ENCODE peak calls at places on chromosomes 12 and 14, in five cellular contexts. One of them, this sample, is unnamed.

GRCh38 chr14:91511014-91511466 is 930 bp upstream of the PPP4R3A start:
- DNase-seq in mesendoderm: peak; percentile 55
- DNase-seq in gastrocnemius medialis: no peak
- DNase-seq in astrocyte of the cerebellum: no peak
- DNase-seq in GM23338: peak; percentile 43
- DNase-seq in this sample: peak; percentile 31

GRCh38 chr12:102896067-102896466 is 21.0 kb downstream of the PAH start:
- DNase-seq in mesendoderm: peak; percentile 30
- DNase-seq in gastrocnemius medialis: no peak
- DNase-seq in astrocyte of the cerebellum: no peak
- DNase-seq in GM23338: peak; percentile 39
- DNase-seq in this sample: no peak

GRCh38 chr14:70780396-70781075 is 28.8 kb downstream of the MAP3K9 start:
- DNase-seq in mesendoderm: no peak
- DNase-seq in gastrocnemius medialis: no peak
- DNase-seq in astrocyte of the cerebellum: no peak
- DNase-seq in GM23338: no peak
- DNase-seq in this sample: no peak

GRCh38 chr12:100484891-100485511 is 11.3 kb downstream of the NR1H4 start:
- DNase-seq in mesendoderm: no peak
- DNase-seq in gastrocnemius medialis: no peak
- DNase-seq in astrocyte of the cerebellum: no peak
- DNase-seq in GM23338: no peak
- DNase-seq in this sample: peak; percentile 42

GRCh38 chr14:83757896-83758295 is 1772.0 kb upstream of the FLRT2 start:
- DNase-seq in mesendoderm: no peak
- DNase-seq in gastrocnemius medialis: no peak
- DNase-seq in astrocyte of the cerebellum: no peak
- DNase-seq in GM23338: no peak
- DNase-seq in this sample: peak; percentile 84

GRCh38 chr12:8914716-8915526 is 612 bp downstream of the PHC1 start:
- DNase-seq in mesendoderm: peak; percentile 89
- DNase-seq in gastrocnemius medialis: peak; percentile 5
- DNase-seq in astrocyte of the cerebellum: no peak
- DNase-seq in GM23338: peak; percentile 78
- DNase-seq in this sample: peak; percentile 72

GRCh38 chr12:21300632-21301031 is 34.1 kb downstream of the SLCO1A2 start:
- DNase-seq in mesendoderm: no peak
- DNase-seq in gastrocnemius medialis: no peak
- DNase-seq in astrocyte of the cerebellum: no peak
- DNase-seq in GM23338: no peak
- DNase-seq in this sample: no peak

GRCh38 chr12:92089559-92089958 is 56.1 kb downstream of the BTG1 start:
- DNase-seq in mesendoderm: no peak
- DNase-seq in gastrocnemius medialis: no peak
- DNase-seq in astrocyte of the cerebellum: no peak
- DNase-seq in GM23338: no peak
- DNase-seq in this sample: peak; percentile 47

GRCh38 chr12:132454154-132454948 is 35.6 kb upstream of the FBRSL1 start:
- DNase-seq in mesendoderm: no peak
- DNase-seq in gastrocnemius medialis: no peak
- DNase-seq in astrocyte of the cerebellum: no peak
- DNase-seq in GM23338: no peak
- DNase-seq in this sample: no peak

GRCh38 chr12:32230607-32230982 is 123.9 kb downstream of the BICD1 start:
- DNase-seq in mesendoderm: peak; percentile 29
- DNase-seq in gastrocnemius medialis: no peak
- DNase-seq in astrocyte of the cerebellum: no peak
- DNase-seq in GM23338: peak; percentile 32
- DNase-seq in this sample: no peak

GRCh38 chr12:1738480-1738879 is 47.6 kb downstream of the ADIPOR2 start:
- DNase-seq in mesendoderm: no peak
- DNase-seq in gastrocnemius medialis: no peak
- DNase-seq in astrocyte of the cerebellum: no peak
- DNase-seq in GM23338: no peak
- DNase-seq in this sample: no peak

GRCh38 chr14:88281447-88281846 is 41.6 kb downstream of the KCNK10 start:
- DNase-seq in mesendoderm: no peak
- DNase-seq in gastrocnemius medialis: no peak
- DNase-seq in astrocyte of the cerebellum: no peak
- DNase-seq in GM23338: no peak
- DNase-seq in this sample: no peak

GRCh38 chr14:36529062-36529461 is 9.0 kb upstream of the NKX2-1 start:
- DNase-seq in mesendoderm: no peak
- DNase-seq in gastrocnemius medialis: no peak
- DNase-seq in astrocyte of the cerebellum: no peak
- DNase-seq in GM23338: no peak
- DNase-seq in this sample: no peak

GRCh38 chr14:22554706-22555572 is 34.1 kb downstream of the DAD1 start:
- DNase-seq in mesendoderm: no peak
- DNase-seq in gastrocnemius medialis: no peak
- DNase-seq in astrocyte of the cerebellum: no peak
- DNase-seq in GM23338: no peak
- DNase-seq in this sample: no peak

GRCh38 chr12:47975036-47975620 is 11.7 kb downstream of the TMEM106C start:
- DNase-seq in mesendoderm: no peak
- DNase-seq in gastrocnemius medialis: no peak
- DNase-seq in astrocyte of the cerebellum: no peak
- DNase-seq in GM23338: no peak
- DNase-seq in this sample: no peak

GRCh38 chr14:59283380-59283779 is 94.9 kb downstream of the DAAM1 start:
- DNase-seq in mesendoderm: no peak
- DNase-seq in gastrocnemius medialis: no peak
- DNase-seq in astrocyte of the cerebellum: no peak
- DNase-seq in GM23338: no peak
- DNase-seq in this sample: peak; percentile 63

GRCh38 chr14:45526715-45527549 is 273.9 kb upstream of the MIS18BP1 start:
- DNase-seq in mesendoderm: peak; percentile 86
- DNase-seq in gastrocnemius medialis: peak; percentile 4
- DNase-seq in astrocyte of the cerebellum: no peak
- DNase-seq in GM23338: peak; percentile 85
- DNase-seq in this sample: peak; percentile 5

GRCh38 chr12:6703631-6704030 is 3.0 kb upstream of the PIANP start:
- DNase-seq in mesendoderm: peak; percentile 84
- DNase-seq in gastrocnemius medialis: no peak
- DNase-seq in astrocyte of the cerebellum: no peak
- DNase-seq in GM23338: peak; percentile 69
- DNase-seq in this sample: peak; percentile 42

GRCh38 chr12:47326190-47326589 is 246.4 kb upstream of the AMIGO2 start:
- DNase-seq in mesendoderm: no peak
- DNase-seq in gastrocnemius medialis: no peak
- DNase-seq in astrocyte of the cerebellum: no peak
- DNase-seq in GM23338: no peak
- DNase-seq in this sample: no peak

GRCh38 chr12:115135800-115136211 is 451.8 kb upstream of the TBX3 start:
- DNase-seq in mesendoderm: no peak
- DNase-seq in gastrocnemius medialis: no peak
- DNase-seq in astrocyte of the cerebellum: no peak
- DNase-seq in GM23338: no peak
- DNase-seq in this sample: peak; percentile 75

GRCh38 chr12:25322918-25323773 is 72.4 kb upstream of the KRAS start:
- DNase-seq in mesendoderm: no peak
- DNase-seq in gastrocnemius medialis: no peak
- DNase-seq in astrocyte of the cerebellum: peak; percentile 55
- DNase-seq in GM23338: no peak
- DNase-seq in this sample: peak; percentile 61

GRCh38 chr14:100015251-100015655 is 50.0 kb upstream of the EVL start:
- DNase-seq in mesendoderm: peak; percentile 47
- DNase-seq in gastrocnemius medialis: no peak
- DNase-seq in astrocyte of the cerebellum: no peak
- DNase-seq in GM23338: peak; percentile 18
- DNase-seq in this sample: peak; percentile 56

GRCh38 chr14:91349481-91350074 is 68.0 kb downstream of the CCDC88C start:
- DNase-seq in mesendoderm: no peak
- DNase-seq in gastrocnemius medialis: no peak
- DNase-seq in astrocyte of the cerebellum: no peak
- DNase-seq in GM23338: no peak
- DNase-seq in this sample: no peak

GRCh38 chr12:85575115-85576096 is 260.8 kb downstream of the RASSF9 start:
- DNase-seq in mesendoderm: peak; percentile 88
- DNase-seq in gastrocnemius medialis: peak; percentile 2
- DNase-seq in astrocyte of the cerebellum: peak; percentile 59
- DNase-seq in GM23338: peak; percentile 71
- DNase-seq in this sample: peak; percentile 86

GRCh38 chr12:31570880-31571279 is 20.1 kb downstream of the DENND5B start:
- DNase-seq in mesendoderm: peak; percentile 88
- DNase-seq in gastrocnemius medialis: no peak
- DNase-seq in astrocyte of the cerebellum: no peak
- DNase-seq in GM23338: peak; percentile 85
- DNase-seq in this sample: peak; percentile 49

GRCh38 chr12:30822385-30823139 is 67.8 kb upstream of the CAPRIN2 start:
- DNase-seq in mesendoderm: peak; percentile 76
- DNase-seq in gastrocnemius medialis: no peak
- DNase-seq in astrocyte of the cerebellum: no peak
- DNase-seq in GM23338: peak; percentile 72
- DNase-seq in this sample: peak; percentile 55

GRCh38 chr12:14213542-14213941 is 151.9 kb upstream of the ATF7IP start:
- DNase-seq in mesendoderm: peak; percentile 66
- DNase-seq in gastrocnemius medialis: no peak
- DNase-seq in astrocyte of the cerebellum: no peak
- DNase-seq in GM23338: no peak
- DNase-seq in this sample: no peak

GRCh38 chr12:9405861-9406563 is 197.8 kb upstream of the PZP start:
- DNase-seq in mesendoderm: peak; percentile 14
- DNase-seq in gastrocnemius medialis: no peak
- DNase-seq in astrocyte of the cerebellum: no peak
- DNase-seq in GM23338: peak; percentile 56
- DNase-seq in this sample: no peak

GRCh38 chr12:104671407-104672095 is 214.8 kb downstream of the CHST11 start:
- DNase-seq in mesendoderm: peak; percentile 87
- DNase-seq in gastrocnemius medialis: peak; percentile 54
- DNase-seq in astrocyte of the cerebellum: peak; percentile 36
- DNase-seq in GM23338: no peak
- DNase-seq in this sample: peak; percentile 81

GRCh38 chr12:104669057-104669770 is 212.5 kb downstream of the CHST11 start:
- DNase-seq in mesendoderm: peak; percentile 40
- DNase-seq in gastrocnemius medialis: no peak
- DNase-seq in astrocyte of the cerebellum: no peak
- DNase-seq in GM23338: peak; percentile 40
- DNase-seq in this sample: no peak

GRCh38 chr12:104670439-104671406 is 214.0 kb downstream of the CHST11 start:
- DNase-seq in mesendoderm: no peak
- DNase-seq in gastrocnemius medialis: no peak
- DNase-seq in astrocyte of the cerebellum: no peak
- DNase-seq in GM23338: no peak
- DNase-seq in this sample: no peak

GRCh38 chr12:104668274-104668718 is 211.5 kb downstream of the CHST11 start:
- DNase-seq in mesendoderm: peak; percentile 48
- DNase-seq in gastrocnemius medialis: no peak
- DNase-seq in astrocyte of the cerebellum: no peak
- DNase-seq in GM23338: no peak
- DNase-seq in this sample: peak; percentile 85

GRCh38 chr12:104669851-104670337 is 213.1 kb downstream of the CHST11 start:
- DNase-seq in mesendoderm: no peak
- DNase-seq in gastrocnemius medialis: no peak
- DNase-seq in astrocyte of the cerebellum: peak; percentile 39
- DNase-seq in GM23338: no peak
- DNase-seq in this sample: peak; percentile 43
- H3K4me3 ChIP-seq in mesendoderm: no peak overlapping the region
- H3K4me3 ChIP-seq in gastrocnemius medialis: no peak overlapping the region
- H3K4me3 ChIP-seq in astrocyte of the cerebellum: no peak overlapping the region
- H3K4me3 ChIP-seq in GM23338: no peak overlapping the region
- H3K4me3 ChIP-seq in this sample: no peak overlapping the region

DNA sequence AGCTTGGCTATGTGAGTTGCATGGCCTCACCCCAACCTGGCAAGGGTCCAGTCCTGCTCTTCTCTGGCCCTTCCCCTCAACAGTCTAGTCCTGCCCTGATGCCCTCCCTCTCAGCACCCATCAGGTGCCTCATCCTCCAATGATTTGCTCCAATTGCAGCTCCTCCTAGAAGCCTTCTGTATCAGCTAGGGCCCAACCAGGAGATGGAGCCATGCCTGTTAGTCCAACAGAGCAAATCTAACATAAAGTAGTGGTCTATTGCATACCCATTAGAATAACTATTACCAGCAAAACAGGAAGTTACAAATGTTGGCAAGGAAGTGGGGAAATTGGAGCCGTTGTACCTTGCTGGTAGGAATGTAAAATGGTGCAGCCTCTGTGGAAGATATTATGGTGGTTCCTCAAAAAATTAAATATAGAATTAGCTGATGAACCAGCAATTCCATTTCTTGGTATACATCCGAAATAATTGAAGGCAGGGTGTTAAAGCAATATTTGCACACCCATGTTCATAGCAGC is 163.5 kb downstream of the VRK1 start:
- DNase-seq in mesendoderm: no peak
- DNase-seq in gastrocnemius medialis: no peak
- DNase-seq in astrocyte of the cerebellum: no peak
- DNase-seq in GM23338: no peak
- DNase-seq in this sample: no peak
- H3K4me3 ChIP-seq in mesendoderm: no peak overlapping the region
- H3K4me3 ChIP-seq in gastrocnemius medialis: no peak overlapping the region
- H3K4me3 ChIP-seq in astrocyte of the cerebellum: no peak overlapping the region
- H3K4me3 ChIP-seq in GM23338: no peak overlapping the region
- H3K4me3 ChIP-seq in this sample: no peak overlapping the region

DNA sequence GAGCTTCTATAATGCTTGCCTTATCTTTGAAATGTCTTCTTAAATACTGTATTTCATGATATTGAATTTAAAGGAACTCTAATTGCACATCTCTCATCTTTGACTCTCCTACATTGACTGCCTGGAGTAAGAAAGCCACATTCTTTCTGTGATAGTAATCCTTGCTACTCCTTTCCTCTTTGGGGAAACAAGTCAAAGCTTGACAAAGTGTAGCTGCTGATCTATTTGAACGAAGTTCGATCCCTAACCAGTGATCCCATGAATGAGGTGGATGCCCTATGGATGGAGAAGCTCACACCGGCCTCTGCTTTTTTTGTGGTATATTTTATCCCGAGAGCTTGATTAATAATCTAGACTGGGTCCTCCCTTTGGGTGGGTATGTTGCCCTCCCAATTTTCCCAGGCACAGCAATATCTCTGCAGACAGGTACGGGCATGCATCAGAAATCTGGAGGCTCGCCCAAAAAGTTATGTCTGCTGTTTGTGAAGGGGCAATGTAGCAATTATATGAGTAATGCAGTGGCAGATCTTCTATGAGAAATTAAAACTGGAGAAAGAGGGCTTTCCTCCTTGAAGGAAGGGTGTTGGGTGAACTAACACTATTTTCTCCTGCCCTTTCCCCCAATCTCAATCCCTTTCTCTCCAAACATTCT is 163.0 kb upstream of the FRMD6 start:
- DNase-seq in mesendoderm: no peak
- DNase-seq in gastrocnemius medialis: no peak
- DNase-seq in astrocyte of the cerebellum: no peak
- DNase-seq in GM23338: no peak
- DNase-seq in this sample: no peak
- H3K4me3 ChIP-seq in mesendoderm: no peak overlapping the region
- H3K4me3 ChIP-seq in gastrocnemius medialis: no peak overlapping the region
- H3K4me3 ChIP-seq in astrocyte of the cerebellum: no peak overlapping the region
- H3K4me3 ChIP-seq in GM23338: no peak overlapping the region
- H3K4me3 ChIP-seq in this sample: no peak overlapping the region

DNA sequence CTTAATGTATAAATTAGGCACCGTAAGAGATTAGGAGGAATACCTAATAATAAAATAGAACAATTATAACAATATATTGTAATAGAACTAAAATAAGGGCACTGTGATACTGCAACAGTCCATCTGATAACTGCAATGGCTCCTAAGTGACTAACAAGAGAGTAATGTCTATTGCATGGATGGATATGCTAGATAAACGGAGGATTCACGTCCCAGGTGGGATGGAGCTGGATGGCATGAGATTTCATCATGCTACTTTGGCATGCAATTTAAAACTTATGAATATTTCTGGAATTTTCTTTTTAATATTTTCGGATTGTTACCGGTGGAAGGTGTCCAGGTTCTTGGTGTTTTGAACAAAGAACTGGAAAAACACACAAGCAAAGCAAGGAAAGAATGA is 2.2 kb upstream of the TMEM19 start:
- DNase-seq in mesendoderm: no peak
- DNase-seq in gastrocnemius medialis: no peak
- DNase-seq in astrocyte of the cerebellum: no peak
- DNase-seq in GM23338: no peak
- DNase-seq in this sample: no peak
- H3K4me3 ChIP-seq in mesendoderm: no peak overlapping the region
- H3K4me3 ChIP-seq in gastrocnemius medialis: no peak overlapping the region
- H3K4me3 ChIP-seq in astrocyte of the cerebellum: no peak overlapping the region
- H3K4me3 ChIP-seq in GM23338: no peak overlapping the region
- H3K4me3 ChIP-seq in this sample: no peak overlapping the region

This sample was measured in choroid plexus epithelial cell.